ENCODE peak calls at places on chromosome 20, in four cellular contexts. One of them, this sample, is unnamed.

GRCh38 chr20:45306431-45306982 is at the start of gene RBPJL:
- DNase-seq in HCT116: no peak
- DNase-seq in H1: no peak
- DNase-seq in HepG2: no peak
- DNase-seq in this sample: no peak

GRCh38 chr20:60599381-60599780 is 641.2 kb downstream of the CDH26 start:
- DNase-seq in HCT116: no peak
- DNase-seq in H1: no peak
- DNase-seq in HepG2: no peak
- DNase-seq in this sample: no peak

GRCh38 chr20:35307666-35308653 is 15.7 kb upstream of the FAM83C start:
- DNase-seq in HCT116: no peak
- DNase-seq in H1: no peak
- DNase-seq in HepG2: no peak
- DNase-seq in this sample: peak; percentile 60

GRCh38 chr20:44097521-44098255 is 89.3 kb downstream of the JPH2 start:
- DNase-seq in HCT116: no peak
- DNase-seq in H1: no peak
- DNase-seq in HepG2: peak; percentile 31
- DNase-seq in this sample: peak; percentile 33

GRCh38 chr20:49320460-49320859 is 42.6 kb upstream of the ZNFX1 start:
- DNase-seq in HCT116: peak; percentile 50
- DNase-seq in H1: no peak
- DNase-seq in HepG2: peak; percentile 47
- DNase-seq in this sample: peak; percentile 92

GRCh38 chr20:39879296-39879695 is 809.7 kb downstream of the MAFB start:
- DNase-seq in HCT116: no peak
- DNase-seq in H1: no peak
- DNase-seq in HepG2: no peak
- DNase-seq in this sample: no peak

GRCh38 chr20:37758332-37758731 is 64.5 kb downstream of the CTNNBL1 start:
- DNase-seq in HCT116: no peak
- DNase-seq in H1: no peak
- DNase-seq in HepG2: peak; percentile 24
- DNase-seq in this sample: peak; percentile 39

GRCh38 chr20:25579081-25579770 is 6.1 kb downstream of the NINL start:
- DNase-seq in HCT116: no peak
- DNase-seq in H1: no peak
- DNase-seq in HepG2: peak; percentile 87
- DNase-seq in this sample: no peak

GRCh38 chr20:63831696-63832686 is 927 bp upstream of the ZBTB46 start:
- DNase-seq in HCT116: peak; percentile 4
- DNase-seq in H1: no peak
- DNase-seq in HepG2: peak; percentile 64
- DNase-seq in this sample: no peak

GRCh38 chr20:58107533-58107932 is 120.9 kb downstream of the ANKRD60 start:
- DNase-seq in HCT116: no peak
- DNase-seq in H1: no peak
- DNase-seq in HepG2: no peak
- DNase-seq in this sample: no peak

GRCh38 chr20:12762725-12763124 is 246.0 kb upstream of the SPTLC3 start:
- DNase-seq in HCT116: no peak
- DNase-seq in H1: no peak
- DNase-seq in HepG2: no peak
- DNase-seq in this sample: no peak

GRCh38 chr20:43244647-43245046 is 54.9 kb upstream of the PTPRT start:
- DNase-seq in HCT116: no peak
- DNase-seq in H1: no peak
- DNase-seq in HepG2: no peak
- DNase-seq in this sample: no peak

GRCh38 chr20:60820918-60821317 is 431.1 kb upstream of the CDH4 start:
- DNase-seq in HCT116: no peak
- DNase-seq in H1: no peak
- DNase-seq in HepG2: no peak
- DNase-seq in this sample: no peak

GRCh38 chr20:62192635-62193034 is 9.8 kb downstream of the MTG2 start:
- DNase-seq in HCT116: no peak
- DNase-seq in H1: no peak
- DNase-seq in HepG2: no peak
- DNase-seq in this sample: no peak

GRCh38 chr20:51862796-51863195 is 60.5 kb upstream of the SALL4 start:
- DNase-seq in HCT116: no peak
- DNase-seq in H1: no peak
- DNase-seq in HepG2: no peak
- DNase-seq in this sample: no peak

GRCh38 chr20:445514-446336 is 16.6 kb downstream of the TBC1D20 start:
- DNase-seq in HCT116: no peak
- DNase-seq in H1: no peak
- DNase-seq in HepG2: peak; percentile 38
- DNase-seq in this sample: peak; percentile 73

GRCh38 chr20:49987015-49987867 is 4.5 kb downstream of the SNAI1 start:
- DNase-seq in HCT116: no peak
- DNase-seq in H1: no peak
- DNase-seq in HepG2: no peak
- DNase-seq in this sample: no peak

GRCh38 chr20:31414381-31414780 is 8.4 kb upstream of the DEFB121 start:
- DNase-seq in HCT116: no peak
- DNase-seq in H1: no peak
- DNase-seq in HepG2: no peak
- DNase-seq in this sample: no peak

GRCh38 chr20:50728981-50729874 is 2.2 kb upstream of the PARD6B start:
- DNase-seq in HCT116: peak; percentile 77
- DNase-seq in H1: no peak
- DNase-seq in HepG2: peak; percentile 75
- DNase-seq in this sample: no peak

GRCh38 chr20:51429144-51429482 is 113.4 kb downstream of the NFATC2 start:
- DNase-seq in HCT116: no peak
- DNase-seq in H1: no peak
- DNase-seq in HepG2: no peak
- DNase-seq in this sample: no peak

GRCh38 chr20:8918145-8918544 is 150.7 kb upstream of the PLCB4 start:
- DNase-seq in HCT116: no peak
- DNase-seq in H1: no peak
- DNase-seq in HepG2: no peak
- DNase-seq in this sample: no peak

GRCh38 chr20:23841693-23842092 is 15.2 kb upstream of the CST2 start:
- DNase-seq in HCT116: no peak
- DNase-seq in H1: no peak
- DNase-seq in HepG2: no peak
- DNase-seq in this sample: no peak

GRCh38 chr20:36827541-36828279 is 48.2 kb upstream of the TLDC2 start:
- DNase-seq in HCT116: no peak
- DNase-seq in H1: no peak
- DNase-seq in HepG2: no peak
- DNase-seq in this sample: no peak

GRCh38 chr20:40673442-40673841 is 15.6 kb downstream of the MAFB start:
- DNase-seq in HCT116: no peak
- DNase-seq in H1: no peak
- DNase-seq in HepG2: no peak
- DNase-seq in this sample: peak; percentile 56

GRCh38 chr20:15482525-15482924 is 1090.7 kb downstream of the KIF16B start:
- DNase-seq in HCT116: no peak
- DNase-seq in H1: no peak
- DNase-seq in HepG2: no peak
- DNase-seq in this sample: no peak

GRCh38 chr20:64077876-64078551 is 1.3 kb downstream of the RGS19 start:
- DNase-seq in HCT116: no peak
- DNase-seq in H1: no peak
- DNase-seq in HepG2: no peak
- DNase-seq in this sample: no peak

GRCh38 chr20:33373735-33374605 is 27.3 kb downstream of the CDK5RAP1 start:
- DNase-seq in HCT116: no peak
- DNase-seq in H1: no peak
- DNase-seq in HepG2: peak; percentile 99
- DNase-seq in this sample: peak; percentile 95
- TF ChIP-seq JUND in HCT116: no peak
- TF ChIP-seq JUND in H1: no peak
- TF ChIP-seq JUND in HepG2: peak; percentile 99
- TF ChIP-seq JUND in this sample: peak; percentile 69

GRCh38 chr20:9955646-9956045 is 79.1 kb upstream of the ANKEF1 start:
- DNase-seq in HCT116: no peak
- DNase-seq in H1: no peak
- DNase-seq in HepG2: no peak
- DNase-seq in this sample: no peak
- TF ChIP-seq JUND in HCT116: peak; percentile 27
- TF ChIP-seq JUND in H1: no peak
- TF ChIP-seq JUND in HepG2: no peak
- TF ChIP-seq JUND in this sample: no peak

GRCh38 chr20:5480824-5481600 is 164.3 kb upstream of the PROKR2 start:
- DNase-seq in HCT116: no peak
- DNase-seq in H1: no peak
- DNase-seq in HepG2: no peak
- DNase-seq in this sample: peak; percentile 16
- TF ChIP-seq JUND in HCT116: no peak
- TF ChIP-seq JUND in H1: no peak
- TF ChIP-seq JUND in HepG2: no peak
- TF ChIP-seq JUND in this sample: no peak

DNA sequence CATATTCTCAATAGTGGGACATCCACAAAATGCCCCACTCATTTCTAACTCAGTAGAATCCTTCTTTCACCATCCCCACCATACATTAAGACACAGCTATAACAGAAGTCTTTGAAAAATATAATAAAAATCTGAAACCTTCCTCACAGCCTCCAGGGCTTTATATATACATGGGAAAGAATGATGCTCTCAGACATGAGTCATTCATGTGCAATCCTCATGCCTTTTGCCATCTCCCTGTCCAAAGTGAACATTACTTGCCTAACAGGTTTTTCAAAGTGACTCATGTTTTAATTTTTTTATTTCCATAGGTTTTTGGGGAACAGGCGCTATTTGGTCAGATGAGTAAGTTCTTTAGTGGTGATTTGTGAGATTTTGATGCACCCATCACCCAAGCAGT is 162.7 kb downstream of the RALGAPA2 start:
- DNase-seq in HCT116: peak; percentile 71
- DNase-seq in H1: no peak
- DNase-seq in HepG2: peak; percentile 31
- DNase-seq in this sample: peak; percentile 79
- TF ChIP-seq JUND in HCT116: peak; percentile 93
- TF ChIP-seq JUND in H1: no peak
- TF ChIP-seq JUND in HepG2: no peak
- TF ChIP-seq JUND in this sample: peak; percentile 66

GRCh38 chr20:4613718-4614620 is 107.7 kb upstream of the PRND start:
- DNase-seq in HCT116: peak; percentile 54
- DNase-seq in H1: no peak
- DNase-seq in HepG2: peak; percentile 66
- DNase-seq in this sample: no peak
- TF ChIP-seq JUND in HCT116: no peak
- TF ChIP-seq JUND in H1: no peak
- TF ChIP-seq JUND in HepG2: no peak
- TF ChIP-seq JUND in this sample: no peak

This sample was measured in T47D.